ENCODE peak calls at places on chromosomes 1 and 21, in four cellular contexts. Y is esophagus squamous epithelium, S is breast epithelium, T is psoas muscle. Z is an unnamed sample.

GRCh38 chr1:152884966-152885624 is 7.0 kb downstream of the SMCP start:
- DNase-seq in Y (no peak), S (no peak), T (no peak), Z (peak; percentile 72)

GRCh38 chr1:200224315-200224714 is 185.5 kb downstream of the ZNF281 start:
- DNase-seq in Y (no peak), S (no peak), T (no peak), Z (peak; percentile 82)

GRCh38 chr21:14742119-14742518 is 196.0 kb upstream of the SAMSN1 start:
- DNase-seq in Y (no peak), S (no peak), T (no peak), Z (no peak)

GRCh38 chr1:183444243-183444642 is 26.1 kb upstream of the NMNAT2 start:
- DNase-seq in Y (no peak), S (no peak), T (no peak), Z (peak; percentile 20)

GRCh38 chr21:43208561-43209332 is 39.9 kb downstream of the CRYAA start:
- DNase-seq in Y (no peak), S (peak; percentile 35), T (peak; percentile 35), Z (no peak)

GRCh38 chr1:183598386-183598785 is 8.1 kb upstream of the NCF2 start:
- DNase-seq in Y (no peak), S (no peak), T (no peak), Z (no peak)

GRCh38 chr1:17119076-17119743 is at the start of gene PADI2:
- DNase-seq in Y (no peak), S (peak; percentile 72), T (peak; percentile 87), Z (peak; percentile 13)

GRCh38 chr1:29465755-29466154 is 229.4 kb downstream of the PTPRU start:
- DNase-seq in Y (no peak), S (peak; percentile 2), T (no peak), Z (peak; percentile 11)

GRCh38 chr1:110816945-110817344 is 56.0 kb upstream of the CD53 start:
- DNase-seq in Y (no peak), S (no peak), T (no peak), Z (no peak)

GRCh38 chr1:75328691-75329090 is 194.5 kb downstream of the LHX8 start:
- DNase-seq in Y (no peak), S (no peak), T (no peak), Z (no peak)

GRCh38 chr1:25723250-25723880 is 76.6 kb upstream of the SELENON start:
- DNase-seq in Y (no peak), S (no peak), T (no peak), Z (no peak)

DNA sequence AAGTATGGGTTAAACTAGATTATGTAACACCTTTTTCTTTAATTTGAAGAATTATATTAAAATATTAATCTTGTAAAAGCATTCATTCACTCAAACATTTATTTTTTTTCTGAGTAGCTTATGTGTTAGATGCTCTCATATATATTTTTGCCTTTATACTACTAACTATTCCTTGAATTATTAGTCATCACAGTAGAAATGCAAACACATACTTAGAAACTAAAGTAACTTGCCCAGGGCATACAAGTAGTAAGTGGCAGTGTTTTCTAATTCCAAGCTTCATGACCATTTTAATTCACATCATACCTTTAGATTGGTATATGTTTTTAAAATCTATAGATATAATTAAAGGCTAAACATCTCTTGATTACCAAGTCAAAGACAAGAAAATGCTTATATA is 1271.0 kb downstream of the BRINP3 start:
- DNase-seq in Y (no peak), S (no peak), T (no peak), Z (no peak)
- H3K4me3 ChIP-seq in Y (no peak overlapping the region), S (no peak overlapping the region), T (no peak overlapping the region), Z (no peak overlapping the region)

DNA sequence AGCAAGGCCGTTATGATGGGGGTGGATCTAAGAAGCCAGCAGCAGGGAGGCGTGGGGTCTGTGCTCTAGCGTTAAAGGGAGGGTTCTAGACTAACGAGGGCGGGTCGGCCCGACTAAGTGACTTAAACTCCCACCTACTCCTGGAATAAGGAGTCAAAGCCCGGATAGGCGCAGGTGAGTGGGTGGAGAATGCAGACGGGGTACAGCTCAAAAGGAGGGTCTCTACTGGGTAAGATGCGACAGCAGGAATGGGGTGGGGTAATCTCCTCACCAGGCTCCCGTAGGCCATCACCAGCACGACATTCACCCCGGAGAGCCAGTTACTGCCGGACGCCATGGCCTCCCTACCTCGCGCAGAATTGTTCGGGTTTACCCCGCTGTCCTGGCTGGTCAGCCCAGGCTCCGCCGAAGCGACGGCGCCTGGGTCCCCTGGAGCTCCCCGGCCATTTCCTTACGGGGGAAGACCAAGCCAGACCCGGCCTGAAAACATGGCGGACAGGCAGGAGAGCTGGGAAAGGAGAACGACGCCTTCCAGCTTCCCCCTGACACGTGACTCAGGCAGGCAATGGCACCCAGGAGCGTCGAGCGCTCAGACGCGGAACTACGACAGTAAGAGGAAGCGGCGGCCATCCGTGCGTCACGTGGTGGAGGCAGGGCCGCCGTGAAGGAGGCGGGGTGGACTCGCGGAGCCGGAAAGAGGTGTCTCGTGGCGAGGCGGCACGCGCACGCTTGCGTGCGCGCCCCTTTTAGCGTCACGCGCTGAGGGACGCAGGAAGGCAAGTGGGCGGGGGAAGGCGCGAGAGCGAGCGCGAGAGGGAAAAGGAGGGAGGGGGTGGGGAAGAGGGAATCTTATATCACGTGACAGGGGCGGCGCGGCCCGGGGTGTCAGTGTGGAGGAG is at the start of gene UBAP2L:
- DNase-seq in Y (peak; percentile 93), S (peak; percentile 99), T (peak; percentile 100), Z (peak; percentile 99)
- TF ChIP-seq CTCF in Y (no peak), S (no peak), T (no peak), Z (no peak)

GRCh38 chr1:204683284-204684205 is 2.0 kb downstream of the LRRN2 start:
- DNase-seq in Y (no peak), S (no peak), T (no peak), Z (no peak)
- H3K4me3 ChIP-seq in Y (no peak overlapping the region), S (peak overlapping the region; percentile 82), T (peak overlapping the region; percentile 59), Z (no peak overlapping the region)

GRCh38 chr1:8794605-8795004 is 22.8 kb downstream of the RERE start:
- DNase-seq in Y (no peak), S (no peak), T (no peak), Z (no peak)
- TF ChIP-seq CTCF in Y (no peak), S (no peak), T (no peak), Z (no peak)

DNA sequence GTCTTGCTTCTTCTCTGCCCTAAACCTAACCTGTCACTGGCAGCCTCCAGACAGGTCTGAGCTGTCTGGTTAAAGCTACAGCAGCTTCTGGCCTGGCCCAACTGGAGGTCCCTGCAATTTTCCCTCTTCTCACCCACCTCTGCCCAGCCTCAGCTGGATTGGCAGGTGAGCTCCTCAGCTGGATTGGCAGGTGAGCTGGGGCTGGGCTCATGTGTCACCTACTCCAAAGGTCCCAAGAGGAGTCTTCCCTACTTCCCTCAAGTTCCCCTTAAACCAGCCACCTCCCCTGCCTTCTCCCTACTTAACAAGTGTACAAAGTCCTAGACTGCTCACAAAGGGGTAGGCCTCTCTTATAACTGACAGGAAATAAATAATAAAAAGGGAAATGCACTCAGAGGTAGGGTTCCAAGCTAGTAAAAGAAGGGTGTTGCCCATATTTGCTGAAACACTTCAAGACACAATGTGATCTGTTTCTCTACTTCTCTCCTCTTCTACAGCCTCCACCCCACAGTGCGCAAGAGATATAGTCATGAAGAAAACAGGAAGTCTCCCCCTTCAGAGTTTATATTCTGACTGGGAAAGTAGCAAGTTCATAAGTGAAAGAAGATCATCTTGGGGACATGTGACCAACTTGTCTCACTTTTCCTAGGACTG is at the start of gene GPA33:
- DNase-seq in Y (no peak), S (no peak), T (no peak), Z (no peak)
- H3K4me3 ChIP-seq in Y (no peak within 1 kb of the TSS), S (no peak within 1 kb of the TSS), T (no peak within 1 kb of the TSS), Z (no peak within 1 kb of the TSS)

DNA sequence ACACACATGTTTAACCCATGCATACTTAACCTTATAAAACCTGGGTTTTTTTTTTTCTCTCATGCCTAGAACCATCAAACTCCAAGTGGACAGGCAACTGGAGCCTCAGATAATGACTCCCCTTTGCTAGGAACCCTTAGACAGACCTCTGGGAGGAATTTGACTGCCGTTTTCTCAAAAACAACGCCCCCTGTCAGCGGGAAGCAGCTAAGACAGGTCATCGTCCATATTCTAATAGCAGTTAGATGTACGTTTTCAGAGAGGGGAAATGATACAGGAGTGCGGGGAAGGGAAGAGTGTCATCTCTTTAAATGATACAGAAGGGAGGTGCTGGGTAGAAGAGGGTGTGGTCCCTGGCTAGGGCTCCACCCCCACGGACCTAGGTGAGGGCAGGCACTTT is 34.7 kb downstream of the LRRC3 start:
- DNase-seq in Y (no peak), S (no peak), T (no peak), Z (no peak)
- TF ChIP-seq CTCF in Y (no peak), S (no peak), T (no peak), Z (no peak)

GRCh38 chr21:38675450-38675849 is 130.3 kb upstream of the ETS2 start:
- DNase-seq in Y (no peak), S (no peak), T (no peak), Z (no peak)
- H3K4me3 ChIP-seq in Y (no peak overlapping the region), S (no peak overlapping the region), T (no peak overlapping the region), Z (no peak overlapping the region)